ENCODE peak calls at places on chromosomes 12 and 14, in eight cellular contexts. T is fibroblast of lung; I is CD4-positive, alpha-beta T cell; B is endothelial cell; J is NCI-H510A treated with DMSO at 0.1 percent for 48 hours; K is RWPE1; U is NCI-H1694 treated with DMSO at 0.1 percent for 48 hours; G is Karpas-422. C is an unnamed sample.

GRCh38 chr12:94207467-94208432 is 59.4 kb downstream of the PLXNC1 start:
- DNase-seq in T (peak), I (peak), B (no peak), J (no peak), K (no peak), U (no peak), G (peak), C (no peak)

GRCh38 chr12:2295941-2296461 is 243.2 kb downstream of the CACNA1C start:
- DNase-seq in T (peak), I (no peak), B (no peak), J (no peak), K (no peak), U (no peak), G (no peak), C (peak)

GRCh38 chr12:31658743-31659086 is 773 bp upstream of the ETFBKMT start:
- DNase-seq in T (no peak), I (no peak), B (no peak), J (peak), K (no peak), U (no peak), G (no peak), C (no peak)

GRCh38 chr14:92973265-92973797 is 50.4 kb downstream of the CHGA start:
- DNase-seq in T (peak), I (no peak), B (peak), J (peak), K (peak), U (peak), G (peak), C (peak)

GRCh38 chr12:81209001-81209400 is 131.1 kb downstream of the ACSS3 start:
- DNase-seq in T (peak), I (no peak), B (no peak), J (no peak), K (no peak), U (no peak), G (no peak), C (no peak)

GRCh38 chr12:65828711-65829339 is 4.5 kb downstream of the HMGA2 start:
- DNase-seq in T (peak), I (no peak), B (no peak), J (no peak), K (no peak), U (no peak), G (no peak), C (no peak)

GRCh38 chr12:3207858-3208257 is 130.7 kb downstream of the TSPAN9 start:
- DNase-seq in T (no peak), I (no peak), B (no peak), J (no peak), K (no peak), U (peak), G (peak), C (no peak)

GRCh38 chr14:35362441-35362840 is 42.1 kb downstream of the NFKBIA start:
- DNase-seq in T (no peak), I (no peak), B (no peak), J (no peak), K (no peak), U (no peak), G (no peak), C (no peak)

GRCh38 chr12:114921796-114922195 is 237.8 kb upstream of the TBX3 start:
- DNase-seq in T (no peak), I (no peak), B (no peak), J (no peak), K (no peak), U (no peak), G (no peak), C (no peak)

GRCh38 chr12:7806863-7807487 is 17.8 kb downstream of the NANOG start:
- DNase-seq in T (peak), I (peak), B (peak), J (peak), K (peak), U (peak), G (peak), C (peak)

GRCh38 chr14:94102768-94103482 is 7.6 kb upstream of the IFI27 start:
- DNase-seq in T (no peak), I (no peak), B (no peak), J (no peak), K (no peak), U (no peak), G (no peak), C (no peak)

GRCh38 chr14:72516936-72517408 is 376.9 kb downstream of the DPF3 start:
- DNase-seq in T (peak), I (peak), B (peak), J (peak), K (no peak), U (peak), G (peak), C (peak)

GRCh38 chr14:101465795-101466448 is 95.4 kb upstream of the DIO3 start:
- DNase-seq in T (no peak), I (no peak), B (no peak), J (no peak), K (no peak), U (no peak), G (no peak), C (no peak)

GRCh38 chr12:67758119-67758873 is 109.8 kb downstream of the DYRK2 start:
- DNase-seq in T (no peak), I (no peak), B (no peak), J (peak), K (no peak), U (no peak), G (peak), C (no peak)

GRCh38 chr12:18752280-18752920 is 14.5 kb downstream of the CAPZA3 start:
- DNase-seq in T (peak), I (no peak), B (peak), J (no peak), K (no peak), U (no peak), G (no peak), C (no peak)

GRCh38 chr12:70826156-70826555 is 94.4 kb downstream of the PTPRR start:
- DNase-seq in T (no peak), I (no peak), B (no peak), J (no peak), K (no peak), U (no peak), G (no peak), C (no peak)

GRCh38 chr12:99658950-99659349 is 11.4 kb downstream of the GARIN6 start:
- DNase-seq in T (peak), I (no peak), B (no peak), J (peak), K (no peak), U (no peak), G (peak), C (no peak)

GRCh38 chr12:48185181-48185919 is 1.9 kb downstream of the CCDC184 start:
- DNase-seq in T (no peak), I (no peak), B (no peak), J (no peak), K (no peak), U (no peak), G (peak), C (no peak)

GRCh38 chr14:71473843-71474242 is 458.4 kb upstream of the RGS6 start:
- DNase-seq in T (no peak), I (no peak), B (no peak), J (no peak), K (no peak), U (no peak), G (no peak), C (no peak)

GRCh38 chr12:66775941-66776340 is 97.1 kb upstream of the GRIP1 start:
- DNase-seq in T (no peak), I (no peak), B (no peak), J (no peak), K (no peak), U (peak), G (no peak), C (peak)

GRCh38 chr12:104699489-104700194 is 242.9 kb downstream of the CHST11 start:
- DNase-seq in T (no peak), I (no peak), B (no peak), J (no peak), K (no peak), U (no peak), G (no peak), C (no peak)

GRCh38 chr12:54980341-54980740 is 4.2 kb downstream of the TESPA1 start:
- DNase-seq in T (no peak), I (peak), B (no peak), J (no peak), K (no peak), U (no peak), G (no peak), C (no peak)

GRCh38 chr12:124435806-124436345 is 131.5 kb downstream of the NCOR2 start:
- DNase-seq in T (no peak), I (no peak), B (no peak), J (no peak), K (no peak), U (no peak), G (no peak), C (no peak)

GRCh38 chr12:64813733-64814132 is 10.7 kb upstream of the TBC1D30 start:
- DNase-seq in T (no peak), I (no peak), B (no peak), J (no peak), K (no peak), U (no peak), G (no peak), C (no peak)

GRCh38 chr12:124759841-124760508 is 103.7 kb downstream of the SCARB1 start:
- DNase-seq in T (no peak), I (no peak), B (no peak), J (no peak), K (no peak), U (no peak), G (peak), C (peak)

GRCh38 chr12:112979281-112979680 is 962 bp downstream of the OAS2 start:
- DNase-seq in T (no peak), I (peak), B (no peak), J (no peak), K (peak), U (no peak), G (no peak), C (no peak)

GRCh38 chr12:6178981-6179761 is 21.0 kb upstream of the CD9 start:
- DNase-seq in T (no peak), I (no peak), B (no peak), J (no peak), K (no peak), U (peak), G (no peak), C (peak)

GRCh38 chr14:105529506-105530445 is 3.4 kb downstream of the TMEM121 start:
- DNase-seq in T (no peak), I (peak), B (no peak), J (no peak), K (no peak), U (no peak), G (peak), C (no peak)